ENCODE peak calls at places on chromosome 21, in four cellular contexts. H is body of pancreas, A is dorsolateral prefrontal cortex, C is brain microvascular endothelial cell. P is an unnamed sample. For H3K27me3, the result is how much of the 10 kb centered on the place peaks cover.

GRCh38 chr21:45430521-45431501 is 25.8 kb downstream of the COL18A1 start:
- DNase-seq in A (no peak), C (peak), H (peak), P (no peak)

GRCh38 chr21:45471229-45472052 is 66.5 kb downstream of the COL18A1 start:
- DNase-seq in C (peak), A (no peak), H (no peak), P (peak)

GRCh38 chr21:36491191-36491916 is 11.4 kb upstream of the CLDN14 start:
- DNase-seq in C (peak), A (no peak), H (no peak), P (no peak)

GRCh38 chr21:35616090-35616489 is 444.2 kb downstream of the SETD4 start:
- DNase-seq in C (peak), A (no peak), H (no peak), P (no peak)

GRCh38 chr21:31924548-31924947 is 51.7 kb downstream of the HUNK start:
- DNase-seq in A (no peak), C (no peak), H (no peak), P (no peak)

GRCh38 chr21:31554511-31555022 is 104.9 kb upstream of the SOD1 start:
- DNase-seq in C (peak), H (no peak), A (no peak), P (no peak)

GRCh38 chr21:7947422-7947821 is 2574.0 kb upstream of the TPTE start:
- DNase-seq in A (no peak), C (no peak), H (no peak), P (no peak)

GRCh38 chr21:32529679-32530078 is 55.6 kb downstream of the TCP10L start:
- DNase-seq in H (no peak), C (no peak), A (no peak), P (no peak)

GRCh38 chr21:44710294-44710665 is 1.1 kb downstream of the TSPEAR start:
- DNase-seq in A (no peak), H (no peak), C (no peak), P (no peak)

GRCh38 chr21:45818276-45818903 is 163.2 kb upstream of the COL6A1 start:
- DNase-seq in A (no peak), C (no peak), H (no peak), P (peak)

GRCh38 chr21:32426592-32427051 is 14.1 kb downstream of the EVA1C start:
- DNase-seq in A (no peak), H (no peak), C (no peak), P (no peak)

GRCh38 chr21:44962481-44962966 is 22.7 kb downstream of the SLX9 start:
- DNase-seq in H (no peak), C (peak), A (no peak), P (peak)

GRCh38 chr21:40765771-40766170 is 81.2 kb downstream of the DSCAM start:
- DNase-seq in A (no peak), H (no peak), C (no peak), P (no peak)

DNA sequence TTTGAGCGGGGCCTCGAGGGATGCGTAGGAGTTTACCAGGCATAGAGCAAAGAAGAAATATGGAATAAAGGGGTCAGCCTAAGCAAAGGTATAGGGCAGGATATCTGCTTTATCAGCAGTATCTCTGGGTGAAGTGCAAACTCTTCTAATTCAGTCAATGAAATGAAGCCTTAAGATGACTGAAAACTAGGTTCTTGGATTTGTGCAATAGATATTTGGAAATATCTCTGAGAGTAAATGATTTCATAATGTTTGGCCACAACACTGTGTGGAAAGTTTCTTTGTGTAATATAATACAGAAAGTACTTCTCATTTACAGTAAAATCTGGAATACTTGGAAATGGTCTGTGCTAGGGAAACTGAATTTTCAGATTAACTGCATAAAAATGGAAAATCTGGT is 26.1 kb downstream of the KCNJ15 start:
- DNase-seq in H (no peak), C (no peak), A (no peak), P (no peak)
- TF ChIP-seq CTCF in H (no peak), C (no peak), A (no peak), P (no peak)

GRCh38 chr21:29193907-29194306 is 63.5 kb downstream of the MAP3K7CL start:
- DNase-seq in H (no peak), C (no peak), A (no peak), P (no peak)

GRCh38 chr21:29196021-29196663 is 65.7 kb downstream of the MAP3K7CL start:
- DNase-seq in A (no peak), C (peak), H (peak), P (peak)

GRCh38 chr21:29192999-29193563 is 62.6 kb downstream of the MAP3K7CL start:
- DNase-seq in A (no peak), C (no peak), H (no peak), P (no peak)

GRCh38 chr21:29194847-29195246 is 64.4 kb downstream of the MAP3K7CL start:
- DNase-seq in C (peak), A (no peak), H (no peak), P (no peak)

GRCh38 chr21:29194342-29194741 is 63.9 kb downstream of the MAP3K7CL start:
- DNase-seq in A (no peak), C (no peak), H (no peak), P (no peak)
- H3K27ac ChIP-seq in A (no peak), C (peak), H (no peak), P (no peak)

GRCh38 chr21:26966978-26967913 is at the start of gene ADAMTS5:
- DNase-seq in H (peak), C (peak), A (peak), P (peak)
- H3K27me3 ChIP-seq in H (under half), C (under half), A (under half), P (half or more)

GRCh38 chr21:41769933-41770332 is 3.1 kb upstream of the RIPK4 start:
- DNase-seq in C (no peak), A (no peak), H (no peak), P (no peak)

GRCh38 chr21:41767606-41768370 is 936 bp upstream of the RIPK4 start:
- DNase-seq in A (no peak), H (no peak), C (no peak), P (peak)

GRCh38 chr21:41769106-41769505 is 2.3 kb upstream of the RIPK4 start:
- DNase-seq in A (no peak), C (no peak), H (no peak), P (no peak)

GRCh38 chr21:41769521-41769920 is 2.7 kb upstream of the RIPK4 start:
- DNase-seq in C (no peak), H (no peak), A (no peak), P (no peak)

GRCh38 chr21:41768371-41769042 is 1.7 kb upstream of the RIPK4 start:
- DNase-seq in A (no peak), H (peak), C (peak), P (peak)
- TF ChIP-seq CTCF in A (no peak), H (peak), C (peak), P (peak)

GRCh38 chr21:42150458-42151085 is 68.4 kb upstream of the ABCG1 start:
- DNase-seq in C (no peak), A (no peak), H (no peak), P (no peak)

GRCh38 chr21:42153746-42154145 is 65.2 kb upstream of the ABCG1 start:
- DNase-seq in C (no peak), H (no peak), A (no peak), P (no peak)

GRCh38 chr21:42149656-42150457 is 69.1 kb upstream of the ABCG1 start:
- DNase-seq in C (no peak), A (no peak), H (no peak), P (no peak)

GRCh38 chr21:42153046-42153685 is 65.8 kb upstream of the ABCG1 start:
- DNase-seq in C (no peak), A (no peak), H (no peak), P (no peak)

DNA sequence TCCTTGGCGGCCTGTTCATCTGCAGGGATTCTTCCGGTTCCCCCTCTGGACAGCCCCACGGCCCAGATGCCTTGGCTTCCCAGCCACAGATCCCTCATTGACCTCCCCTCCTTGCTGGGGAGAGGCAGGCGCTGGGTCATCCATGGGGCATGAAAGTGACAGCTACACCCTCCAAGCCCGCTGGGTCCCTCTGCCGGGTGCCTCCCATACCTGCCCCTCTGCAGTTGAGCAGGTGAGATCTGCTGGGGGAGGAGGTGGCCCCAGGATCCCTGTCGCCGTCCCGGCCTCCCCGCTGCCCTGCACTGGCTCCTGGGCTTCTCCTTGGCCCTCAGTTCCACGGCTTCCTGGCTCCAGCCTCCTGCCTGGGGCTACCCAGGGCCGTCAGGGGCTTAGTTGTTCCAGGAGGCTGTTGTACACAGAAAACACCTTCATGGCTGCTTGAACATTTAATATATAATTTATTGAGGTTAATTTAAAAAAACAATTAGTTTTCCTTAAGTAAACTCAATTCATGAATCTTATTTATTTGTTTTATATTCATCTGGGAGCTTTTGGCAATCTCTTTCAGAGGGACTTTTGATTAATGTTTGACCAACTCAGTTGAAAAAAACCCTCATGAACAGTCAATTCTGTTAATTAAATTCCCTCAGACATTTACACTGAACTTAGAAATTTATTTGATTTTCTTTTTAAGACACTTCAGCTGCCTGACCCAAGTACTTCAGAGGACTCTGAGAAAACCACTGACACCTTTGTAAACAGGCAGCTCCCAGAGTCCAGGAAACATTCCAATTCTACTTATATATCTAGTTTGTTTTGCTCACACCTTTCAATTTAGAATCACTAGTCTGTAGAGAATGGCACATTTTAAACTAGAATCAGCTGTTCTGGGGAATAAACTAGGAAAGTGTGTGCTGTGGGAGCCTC is 67.5 kb upstream of the ABCG1 start:
- DNase-seq in H (no peak), C (no peak), A (no peak), P (no peak)
- H3K27ac ChIP-seq in H (no peak), C (no peak), A (no peak), P (no peak)

P was measured in foreskin keratinocyte.